ENCODE peak calls at places on chromosome 15, in eight cellular contexts. J is WERI-Rb-1; C is colonic mucosa; Q is left ventricle myocardium inferior; T is lower lobe of right lung; M is A549; I is CD8-positive, alpha-beta T cell; F is stomach. U is an unnamed sample. For H3K9me3, the result is how much of the 10 kb centered on the place peaks cover.

GRCh38 chr15:95086543-95087252 is 855.3 kb downstream of the MCTP2 start:
- DNase-seq in I (no peak), F (no peak), T (no peak), C (no peak), J (no peak), M (no peak), Q (no peak), U (no peak)

GRCh38 chr15:45221967-45222366 is 30.1 kb upstream of the SLC28A2 start:
- DNase-seq in T (no peak), I (no peak), J (no peak), F (no peak), C (no peak), M (no peak), Q (no peak), U (no peak)

GRCh38 chr15:67175643-67176071 is 78.8 kb downstream of the AAGAB start:
- DNase-seq in I (no peak), J (no peak), F (no peak), M (no peak), Q (no peak), C (no peak), T (peak), U (peak)

GRCh38 chr15:95329362-95329761 is 1001.1 kb upstream of the NR2F2 start:
- DNase-seq in T (no peak), M (no peak), I (no peak), Q (no peak), F (no peak), C (no peak), J (no peak), U (no peak)

GRCh38 chr15:32802296-32802936 is 84.6 kb downstream of the GREM1 start:
- DNase-seq in T (no peak), J (no peak), C (no peak), Q (no peak), F (no peak), I (no peak), M (no peak), U (no peak)

GRCh38 chr15:68301300-68301699 is 23.8 kb downstream of the FEM1B start:
- DNase-seq in F (no peak), Q (no peak), C (peak), T (no peak), I (no peak), M (no peak), J (no peak), U (no peak)

GRCh38 chr15:33242669-33243191 is 48.2 kb upstream of the FMN1 start:
- DNase-seq in T (no peak), J (no peak), Q (no peak), F (no peak), I (no peak), M (no peak), C (no peak), U (no peak)

GRCh38 chr15:35040339-35041255 is 44.5 kb downstream of the NANOGP8 start:
- DNase-seq in Q (no peak), T (no peak), F (no peak), C (no peak), I (no peak), M (no peak), J (no peak), U (no peak)

GRCh38 chr15:57554063-57554820 is 37.5 kb upstream of the MYZAP start:
- DNase-seq in M (no peak), C (no peak), T (no peak), Q (no peak), J (peak), I (no peak), F (peak), U (no peak)

GRCh38 chr15:78988361-78988911 is 43.6 kb upstream of the CTSH start:
- DNase-seq in F (peak), Q (peak), M (peak), I (no peak), C (peak), T (peak), J (no peak), U (peak)

GRCh38 chr15:41882689-41883483 is 11.0 kb downstream of the SPTBN5 start:
- DNase-seq in C (no peak), T (no peak), M (no peak), J (no peak), F (peak), Q (no peak), I (no peak), U (no peak)

GRCh38 chr15:85800460-85801123 is 5.9 kb upstream of the KLHL25 start:
- DNase-seq in J (peak), Q (peak), F (peak), T (peak), M (peak), I (no peak), C (peak), U (peak)

GRCh38 chr15:57527382-57528091 is 64.2 kb upstream of the MYZAP start:
- DNase-seq in T (no peak), I (no peak), J (peak), M (peak), F (no peak), C (no peak), Q (no peak), U (no peak)

GRCh38 chr15:31489801-31490646 is 163.4 kb downstream of the KLF13 start:
- DNase-seq in T (no peak), F (peak), C (peak), Q (no peak), I (no peak), M (peak), J (no peak), U (no peak)

GRCh38 chr15:42549052-42549491 is 434 bp downstream of the HAUS2 start:
- DNase-seq in J (peak), C (no peak), T (no peak), M (peak), I (no peak), F (no peak), Q (no peak), U (no peak)

GRCh38 chr15:37789881-37790280 is 144.6 kb upstream of the TMCO5A start:
- DNase-seq in I (no peak), C (no peak), M (no peak), T (no peak), Q (no peak), J (no peak), F (no peak), U (no peak)

GRCh38 chr15:79308874-79309273 is 2.0 kb upstream of the TMED3 start:
- DNase-seq in T (no peak), M (no peak), F (no peak), C (no peak), Q (no peak), J (no peak), I (no peak), U (no peak)

GRCh38 chr15:68213991-68214837 is 9.1 kb upstream of the CALML4 start:
- DNase-seq in Q (peak), M (no peak), F (no peak), J (no peak), I (no peak), C (no peak), T (peak), U (peak)

GRCh38 chr15:35301088-35301487 is 216.0 kb upstream of the NANOGP8 start:
- DNase-seq in M (no peak), I (no peak), J (no peak), F (no peak), C (no peak), T (no peak), Q (no peak), U (no peak)

GRCh38 chr15:99117563-99118257 is 12.8 kb downstream of the SYNM start:
- DNase-seq in M (no peak), I (no peak), C (no peak), F (no peak), J (no peak), Q (no peak), T (peak), U (no peak)

GRCh38 chr15:99115300-99116215 is 10.7 kb downstream of the SYNM start:
- DNase-seq in J (no peak), Q (no peak), I (no peak), T (peak), M (no peak), F (no peak), C (no peak), U (no peak)

GRCh38 chr15:99118801-99119546 is 14.1 kb downstream of the SYNM start:
- DNase-seq in J (no peak), I (no peak), T (peak), F (no peak), M (no peak), C (no peak), Q (peak), U (no peak)

GRCh38 chr15:99118258-99118632 is 13.4 kb downstream of the SYNM start:
- DNase-seq in I (no peak), F (no peak), C (no peak), M (no peak), Q (no peak), T (no peak), J (no peak), U (no peak)

GRCh38 chr15:99117111-99117510 is 12.2 kb downstream of the SYNM start:
- DNase-seq in C (no peak), T (peak), M (no peak), J (no peak), Q (no peak), I (no peak), F (no peak), U (no peak)
- H3K27ac ChIP-seq in C (no peak), T (no peak), M (no peak), J (no peak), Q (peak), I (no peak), F (no peak), U (peak)

DNA sequence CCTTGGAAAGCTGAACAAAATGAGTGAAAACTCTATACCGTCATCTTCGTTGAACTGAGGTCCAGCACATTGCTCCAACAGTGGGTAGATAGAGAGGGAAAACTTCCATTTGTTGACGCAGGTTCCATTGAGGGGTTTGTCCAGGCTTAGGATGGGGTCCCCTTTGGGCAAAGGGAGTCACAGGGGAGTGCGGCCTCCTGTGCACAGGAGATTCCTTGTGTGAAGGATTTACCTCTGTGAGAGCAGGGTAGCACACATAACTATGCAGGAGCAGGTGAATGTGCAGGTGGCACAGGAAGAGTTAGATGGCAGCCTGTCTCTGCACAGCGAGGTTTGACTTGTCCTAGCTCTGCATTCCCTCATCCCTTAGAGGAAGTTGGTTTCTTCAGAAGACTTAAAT is 139.3 kb downstream of the SNRPN start:
- DNase-seq in J (no peak), C (no peak), T (no peak), F (no peak), Q (no peak), M (no peak), I (no peak), U (no peak)
- H3K9me3 ChIP-seq in J (under half), C (under half), T (half or more), F (half or more), Q (half or more), M (under half), I (under half), U (under half)

GRCh38 chr15:70195171-70195807 is 97.6 kb upstream of the TLE3 start:
- DNase-seq in T (no peak), I (no peak), M (no peak), C (no peak), Q (no peak), F (no peak), J (no peak), U (peak)
- H3K27ac ChIP-seq in T (peak), I (no peak), M (peak), C (no peak), Q (peak), F (no peak), J (peak), U (peak)

GRCh38 chr15:39396979-39397615 is 183.8 kb upstream of the THBS1 start:
- DNase-seq in C (no peak), I (no peak), F (no peak), M (no peak), Q (no peak), T (peak), J (no peak), U (no peak)
- H3K9me3 ChIP-seq in C (under half), I (under half), F (under half), M (under half), Q (under half), T (under half), J (under half), U (under half)

GRCh38 chr15:71232411-71232810 is 117.1 kb downstream of the THSD4 start:
- DNase-seq in C (no peak), I (no peak), F (no peak), T (no peak), J (no peak), M (no peak), Q (no peak), U (no peak)
- H3K27ac ChIP-seq in C (no peak), I (no peak), F (no peak), T (no peak), J (no peak), M (peak), Q (no peak), U (no peak)

DNA sequence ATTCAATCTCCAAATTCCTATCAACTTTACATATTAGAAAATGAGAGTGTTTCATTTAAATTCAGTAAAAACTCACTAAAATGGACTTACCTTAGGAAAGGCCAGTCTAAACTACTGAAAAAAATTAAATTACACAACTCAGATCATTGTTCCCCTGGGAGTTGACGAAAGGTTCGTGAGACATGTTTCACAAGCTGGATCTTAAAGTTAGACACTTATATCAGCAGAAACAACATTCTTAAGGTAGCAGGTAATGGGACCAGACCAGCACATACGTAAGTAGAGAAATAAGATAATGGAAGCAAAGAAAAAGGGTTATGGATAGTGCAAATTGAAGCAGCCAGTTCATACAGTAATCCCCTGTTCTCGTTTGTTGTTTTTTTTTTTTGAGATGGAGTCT is 8.9 kb downstream of the RFX7 start:
- DNase-seq in F (no peak), J (no peak), T (no peak), I (no peak), M (no peak), C (no peak), Q (no peak), U (no peak)
- H3K9me3 ChIP-seq in F (under half), J (under half), T (under half), I (under half), M (under half), C (under half), Q (under half), U (under half)

GRCh38 chr15:74396146-74396438 is 28.6 kb upstream of the CYP11A1 start:
- DNase-seq in T (no peak), Q (no peak), J (no peak), C (no peak), I (no peak), F (no peak), M (no peak), U (no peak)
- H3K27ac ChIP-seq in T (no peak), Q (no peak), J (no peak), C (no peak), I (no peak), F (no peak), M (peak), U (no peak)

GRCh38 chr15:87527416-87527815 is 729.1 kb downstream of the NTRK3 start:
- DNase-seq in T (no peak), J (peak), F (no peak), Q (no peak), I (no peak), M (no peak), C (no peak), U (no peak)
- H3K9me3 ChIP-seq in T (under half), J (under half), F (under half), Q (under half), I (under half), M (under half), C (under half), U (under half)

GRCh38 chr15:89828324-89829145 is 13.9 kb upstream of the ANPEP start:
- DNase-seq in C (peak), F (peak), J (no peak), I (no peak), Q (peak), T (peak), M (no peak), U (no peak)
- H3K27ac ChIP-seq in C (peak), F (peak), J (no peak), I (no peak), Q (peak), T (peak), M (peak), U (peak)